ENCODE peak calls at places on chromosomes 13 and 19, in five cellular contexts. I is HCT116, H is SK-N-SH, T is K562, G is H1. J is an unnamed sample.

GRCh38 chr19:6020166-6020967 is 42.4 kb upstream of the RANBP3 start:
- DNase-seq in I (no peak), H (peak; percentile 8), T (no peak), G (no peak), J (peak; percentile 70)

GRCh38 chr13:83450586-83450985 is 431.7 kb downstream of the SLITRK1 start:
- DNase-seq in I (no peak), H (no peak), T (no peak), G (no peak), J (no peak)

GRCh38 chr13:80840313-80840976 is 499.5 kb upstream of the SPRY2 start:
- DNase-seq in I (no peak), H (no peak), T (no peak), G (no peak), J (no peak)

GRCh38 chr19:2569596-2570465 is 93.9 kb downstream of the GADD45B start:
- DNase-seq in I (no peak), H (no peak), T (no peak), G (no peak), J (no peak)

GRCh38 chr13:113724780-113725315 is 34.2 kb upstream of the TMEM255B start:
- DNase-seq in I (peak; percentile 33), H (peak; percentile 90), T (peak; percentile 67), G (peak; percentile 89), J (peak; percentile 76)

GRCh38 chr19:46951236-46951986 is 68.2 kb upstream of the NPAS1 start:
- DNase-seq in I (peak; percentile 37), H (no peak), T (no peak), G (no peak), J (no peak)

GRCh38 chr19:47619763-47620162 is 10.8 kb downstream of the BICRA start:
- DNase-seq in I (no peak), H (no peak), T (no peak), G (no peak), J (no peak)

GRCh38 chr13:20882206-20882605 is 20.3 kb downstream of the XPO4 start:
- DNase-seq in I (no peak), H (no peak), T (no peak), G (peak; percentile 49), J (no peak)

GRCh38 chr13:36090592-36090991 is 40.6 kb downstream of the DCLK1 start:
- DNase-seq in I (no peak), H (no peak), T (no peak), G (no peak), J (no peak)

GRCh38 chr19:35657904-35658700 is 8.2 kb upstream of the UPK1A start:
- DNase-seq in I (no peak), H (no peak), T (no peak), G (no peak), J (no peak)

GRCh38 chr19:49344516-49345423 is 9.6 kb downstream of the CD37 start:
- DNase-seq in I (no peak), H (no peak), T (no peak), G (no peak), J (no peak)

GRCh38 chr13:21567714-21568113 is 36.3 kb downstream of the MICU2 start:
- DNase-seq in I (no peak), H (no peak), T (peak; percentile 39), G (no peak), J (no peak)

GRCh38 chr19:35268546-35269424 is at the start of gene USF2:
- DNase-seq in I (peak; percentile 26), H (peak; percentile 89), T (peak; percentile 79), G (no peak), J (peak; percentile 75)

GRCh38 chr13:40764587-40765403 is 6.2 kb downstream of the MRPS31 start:
- DNase-seq in I (no peak), H (no peak), T (no peak), G (no peak), J (no peak)

GRCh38 chr19:7534531-7534980 is 961 bp upstream of the PNPLA6 start:
- DNase-seq in I (no peak), H (peak; percentile 80), T (peak; percentile 54), G (peak; percentile 83), J (peak; percentile 60)

GRCh38 chr13:76455960-76456359 is 430.2 kb downstream of the KCTD12 start:
- DNase-seq in I (no peak), H (no peak), T (no peak), G (no peak), J (no peak)

GRCh38 chr19:54893406-54893805 is 12.5 kb upstream of the NCR1 start:
- DNase-seq in I (no peak), H (no peak), T (no peak), G (peak; percentile 76), J (no peak)

GRCh38 chr13:52991344-52992020 is 37.1 kb upstream of the OLFM4 start:
- DNase-seq in I (no peak), H (peak; percentile 23), T (no peak), G (no peak), J (no peak)

GRCh38 chr19:34089566-34089965 is 82.7 kb upstream of the LSM14A start:
- DNase-seq in I (no peak), H (no peak), T (no peak), G (no peak), J (no peak)

GRCh38 chr19:41697198-41697855 is 9.3 kb upstream of the CEACAM7 start:
- DNase-seq in I (no peak), H (no peak), T (no peak), G (no peak), J (no peak)

GRCh38 chr19:41699231-41699967 is 9.0 kb upstream of the CEACAM5 start:
- DNase-seq in I (no peak), H (no peak), T (no peak), G (no peak), J (no peak)

GRCh38 chr19:41699968-41700323 is 8.5 kb upstream of the CEACAM5 start:
- DNase-seq in I (no peak), H (no peak), T (no peak), G (no peak), J (no peak)

GRCh38 chr19:41700381-41701195 is 7.8 kb upstream of the CEACAM5 start:
- DNase-seq in I (no peak), H (no peak), T (no peak), G (no peak), J (no peak)

DNA sequence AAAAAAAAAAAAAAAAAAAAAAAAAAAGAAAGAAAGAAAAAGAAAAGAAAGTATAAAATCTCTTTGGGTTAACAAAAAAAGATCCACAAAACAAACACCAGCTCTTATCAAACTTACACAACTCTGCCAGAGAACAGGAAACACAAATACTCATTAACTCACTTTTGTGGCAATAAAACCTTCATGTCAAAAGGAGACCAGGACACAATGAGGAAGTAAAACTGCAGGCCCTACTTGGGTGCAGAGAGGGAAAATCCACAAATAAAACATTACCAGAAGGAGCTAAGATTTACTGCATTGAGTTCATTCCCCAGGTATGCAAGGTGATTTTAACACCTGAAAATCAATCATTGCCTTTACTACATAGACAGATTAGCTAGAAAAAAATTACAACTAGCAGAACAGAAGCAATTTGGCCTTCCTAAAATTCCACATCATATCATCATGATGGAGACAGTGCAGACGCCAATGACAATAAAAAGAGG is 9.6 kb upstream of the CEACAM5 start:
- DNase-seq in I (no peak), H (no peak), T (no peak), G (no peak), J (no peak)
- TF ChIP-seq JUND in I (no peak), H (no peak), T (no peak), G (no peak), J (no peak)

GRCh38 chr19:45730389-45731288 is at the start of gene FBXO46:
- DNase-seq in I (peak; percentile 96), H (peak; percentile 97), T (peak; percentile 95), G (peak; percentile 91), J (peak; percentile 80)

GRCh38 chr19:45729774-45730388 is 815 bp downstream of the FBXO46 start:
- DNase-seq in I (no peak), H (no peak), T (no peak), G (peak; percentile 51), J (no peak)

DNA sequence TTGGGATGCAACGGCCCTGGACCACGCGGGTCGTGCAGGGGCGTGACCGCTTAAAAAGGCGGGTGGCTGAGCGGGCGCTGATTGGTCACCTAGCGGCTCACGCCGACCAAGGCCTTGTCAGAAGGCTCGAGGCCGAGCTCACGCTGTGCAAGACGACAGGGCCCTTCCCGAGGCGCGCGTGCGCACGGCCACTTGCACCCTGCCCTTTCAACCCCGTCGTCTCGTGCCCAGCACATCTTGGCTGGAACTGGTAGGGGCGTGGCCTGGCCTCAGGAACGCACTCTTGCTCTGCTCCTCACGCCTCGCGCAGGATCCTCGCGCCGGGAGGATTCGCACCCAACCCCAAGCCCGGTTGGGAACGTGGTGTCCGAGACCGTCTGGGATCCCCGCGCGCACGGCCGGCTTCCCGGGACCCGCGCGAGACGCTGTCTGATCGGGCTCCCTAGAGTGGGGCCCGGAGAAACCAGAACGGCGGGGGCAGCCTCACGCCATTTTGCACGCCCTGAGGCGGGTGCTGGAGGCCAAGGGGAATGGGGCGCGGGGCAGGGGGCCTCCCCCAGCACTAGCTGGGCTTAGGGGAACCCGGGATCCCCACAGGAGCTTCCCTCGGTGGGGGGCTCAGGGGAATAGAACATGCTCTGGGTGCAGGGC is at the start of gene MEIOSIN:
- DNase-seq in I (no peak), H (no peak), T (no peak), G (no peak), J (no peak)
- TF ChIP-seq JUND in I (no peak), H (no peak), T (no peak), G (no peak), J (no peak)

DNA sequence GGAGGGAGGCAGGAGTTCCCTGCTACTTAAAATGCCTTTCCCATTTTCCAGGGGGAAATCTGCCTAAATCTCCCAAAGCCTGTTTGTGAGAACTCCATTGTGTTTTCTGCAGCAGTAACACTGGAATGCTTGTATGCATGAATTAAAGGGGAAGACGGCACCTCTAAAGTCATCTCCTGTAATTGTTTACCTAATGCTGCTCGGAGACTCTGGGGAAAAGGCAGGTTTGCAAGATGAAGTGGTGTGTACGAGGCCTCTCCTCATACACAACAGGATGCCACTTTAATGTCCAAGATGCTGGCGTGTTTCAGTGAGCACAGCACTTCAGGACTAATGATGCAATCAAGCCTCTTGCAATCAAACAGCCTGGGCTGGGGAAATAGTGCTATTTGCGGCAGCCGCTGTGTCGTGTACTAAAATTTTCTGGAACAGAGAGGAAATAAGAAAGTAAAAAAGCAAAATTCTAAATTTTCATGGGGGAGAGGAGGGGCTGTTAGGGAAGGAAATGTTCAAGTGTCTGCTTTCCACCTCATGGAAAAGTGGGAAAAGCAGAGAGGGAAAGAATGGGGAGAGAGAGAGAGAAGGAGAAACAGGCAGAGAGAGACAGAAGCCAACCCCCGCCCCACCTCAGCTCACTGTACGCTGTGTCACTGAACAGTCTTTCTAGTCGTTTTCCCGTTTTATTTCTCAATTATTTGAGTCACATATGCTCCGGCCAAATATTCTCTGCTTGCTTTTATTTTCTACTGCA is 32.9 kb downstream of the TSHZ3 start:
- DNase-seq in I (no peak), H (no peak), T (no peak), G (no peak), J (no peak)
- TF ChIP-seq JUND in I (no peak), H (no peak), T (no peak), G (no peak), J (no peak)

GRCh38 chr19:44891016-44891882 is at the start of gene TOMM40:
- DNase-seq in I (no peak), H (peak; percentile 97), T (peak; percentile 25), G (peak; percentile 98), J (peak; percentile 98)
- TF ChIP-seq JUND in I (no peak), H (no peak), T (no peak), G (no peak), J (no peak)

DNA sequence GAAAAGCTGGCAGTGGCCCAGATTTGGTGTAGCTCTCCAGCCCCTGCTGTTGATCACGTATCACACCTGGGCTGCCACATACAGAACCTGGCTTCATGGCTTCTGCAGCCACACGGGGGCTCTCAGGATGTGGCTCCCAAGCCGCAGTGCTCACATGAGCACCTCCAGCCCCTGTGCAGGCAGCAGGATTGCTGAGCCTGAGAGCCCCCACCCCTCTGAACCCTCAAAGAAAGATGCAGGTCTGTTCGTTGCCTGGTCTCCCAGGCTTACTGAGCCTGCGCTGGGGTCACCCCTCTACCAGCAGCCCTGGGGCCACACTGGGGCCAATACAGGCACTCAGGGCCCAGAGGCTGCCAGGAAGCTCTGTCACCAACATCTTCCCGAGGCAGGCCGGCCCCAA is 2.7 kb downstream of the PLEKHF1 start:
- DNase-seq in I (no peak), H (no peak), T (no peak), G (no peak), J (no peak)
- TF ChIP-seq JUND in I (no peak), H (no peak), T (no peak), G (no peak), J (no peak)

J was measured in T47D.